ENCODE peak calls at places on chromosomes 2 and 18, in six cellular contexts. One of them, this sample, is unnamed.

GRCh38 chr2:134245340-134245984 is 8.4 kb upstream of the MGAT5 start:
- DNase-seq in GM12878: no peak
- DNase-seq in stomach: peak
- DNase-seq in AG04450: no peak
- DNase-seq in Peyer's patch: peak
- DNase-seq in neural progenitor cell: peak
- DNase-seq in this sample: peak

GRCh38 chr18:44826418-44827259 is 146.0 kb downstream of the SETBP1 start:
- DNase-seq in GM12878: no peak
- DNase-seq in neural progenitor cell: peak
- DNase-seq in AG04450: peak
- DNase-seq in stomach: peak
- DNase-seq in Peyer's patch: peak
- DNase-seq in this sample: peak

GRCh38 chr2:130183500-130184373 is 1.7 kb downstream of the MZT2B start:
- DNase-seq in Peyer's patch: no peak
- DNase-seq in GM12878: no peak
- DNase-seq in AG04450: no peak
- DNase-seq in stomach: no peak
- DNase-seq in neural progenitor cell: peak
- DNase-seq in this sample: peak

GRCh38 chr2:72146357-72147302 is 1.0 kb downstream of the CYP26B1 start:
- DNase-seq in GM12878: no peak
- DNase-seq in Peyer's patch: peak
- DNase-seq in stomach: peak
- DNase-seq in neural progenitor cell: peak
- DNase-seq in AG04450: no peak
- DNase-seq in this sample: no peak

GRCh38 chr18:79962311-79962710 is 2.1 kb upstream of the HSBP1L1 start:
- DNase-seq in neural progenitor cell: no peak
- DNase-seq in stomach: no peak
- DNase-seq in GM12878: no peak
- DNase-seq in Peyer's patch: peak
- DNase-seq in AG04450: no peak
- DNase-seq in this sample: peak

GRCh38 chr18:44341759-44342158 is 338.9 kb upstream of the SETBP1 start:
- DNase-seq in neural progenitor cell: no peak
- DNase-seq in Peyer's patch: no peak
- DNase-seq in GM12878: no peak
- DNase-seq in stomach: no peak
- DNase-seq in AG04450: no peak
- DNase-seq in this sample: peak

GRCh38 chr2:39631715-39632114 is 34.0 kb upstream of the TMEM178A start:
- DNase-seq in AG04450: peak
- DNase-seq in GM12878: no peak
- DNase-seq in stomach: no peak
- DNase-seq in neural progenitor cell: no peak
- DNase-seq in Peyer's patch: no peak
- DNase-seq in this sample: peak

GRCh38 chr18:13641551-13642439 is 84.6 kb downstream of the FAM210A start:
- DNase-seq in Peyer's patch: no peak
- DNase-seq in AG04450: no peak
- DNase-seq in neural progenitor cell: no peak
- DNase-seq in GM12878: no peak
- DNase-seq in stomach: no peak
- DNase-seq in this sample: no peak

GRCh38 chr2:170375192-170375591 is 197.2 kb downstream of the MYO3B start:
- DNase-seq in GM12878: no peak
- DNase-seq in neural progenitor cell: no peak
- DNase-seq in stomach: no peak
- DNase-seq in AG04450: no peak
- DNase-seq in Peyer's patch: no peak
- DNase-seq in this sample: no peak

GRCh38 chr18:77249583-77250500 is at the start of gene GALR1:
- DNase-seq in stomach: no peak
- DNase-seq in GM12878: no peak
- DNase-seq in Peyer's patch: no peak
- DNase-seq in AG04450: no peak
- DNase-seq in neural progenitor cell: peak
- DNase-seq in this sample: no peak

GRCh38 chr2:25290811-25291510 is 50.8 kb downstream of the DNMT3A start:
- DNase-seq in GM12878: no peak
- DNase-seq in neural progenitor cell: no peak
- DNase-seq in stomach: no peak
- DNase-seq in AG04450: no peak
- DNase-seq in Peyer's patch: no peak
- DNase-seq in this sample: no peak

DNA sequence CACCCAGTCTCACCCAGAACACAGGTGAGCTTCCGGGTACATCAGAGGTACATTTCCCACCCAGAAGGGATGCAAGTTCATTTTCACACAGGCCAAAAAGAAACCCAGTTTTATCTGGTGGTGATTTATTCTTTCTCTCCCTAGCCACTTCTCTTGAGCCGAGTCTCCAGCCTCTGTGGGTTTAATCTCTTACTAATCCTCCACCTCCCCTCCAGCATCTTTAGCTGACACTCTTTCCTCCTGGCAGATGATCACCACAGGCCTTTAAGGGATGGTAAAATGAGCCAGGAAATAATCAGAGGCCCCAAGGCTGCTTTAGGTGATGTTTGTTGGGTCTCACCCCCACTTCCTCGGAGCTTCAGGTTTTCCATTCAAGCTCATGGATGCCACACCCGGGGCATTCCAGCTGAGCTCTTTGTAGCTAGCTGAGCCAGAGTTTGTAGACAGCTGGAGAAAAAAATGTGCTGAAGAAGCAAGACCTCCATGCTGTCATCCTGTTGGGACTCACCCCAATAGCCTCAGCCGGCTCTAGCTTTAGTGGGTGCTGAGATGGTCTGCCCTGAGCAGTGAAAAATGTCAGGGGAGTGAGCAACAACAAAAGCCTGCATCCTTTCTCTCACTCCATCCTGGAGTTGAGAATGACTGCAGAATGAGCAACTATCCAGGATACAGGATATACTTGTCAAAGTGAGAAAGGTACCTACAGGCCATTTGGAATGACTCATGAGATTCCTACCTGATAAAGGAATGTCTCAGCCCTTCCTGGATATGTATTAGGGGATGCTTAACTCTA is 145.9 kb upstream of the DLX2 start:
- DNase-seq in GM12878: no peak
- DNase-seq in AG04450: no peak
- DNase-seq in Peyer's patch: no peak
- DNase-seq in stomach: no peak
- DNase-seq in neural progenitor cell: peak
- DNase-seq in this sample: peak
- TF ChIP-seq CTCF in GM12878: no peak
- TF ChIP-seq CTCF in AG04450: no peak
- TF ChIP-seq CTCF in Peyer's patch: no peak
- TF ChIP-seq CTCF in stomach: no peak
- TF ChIP-seq CTCF in neural progenitor cell: no peak
- TF ChIP-seq CTCF in this sample: no peak

DNA sequence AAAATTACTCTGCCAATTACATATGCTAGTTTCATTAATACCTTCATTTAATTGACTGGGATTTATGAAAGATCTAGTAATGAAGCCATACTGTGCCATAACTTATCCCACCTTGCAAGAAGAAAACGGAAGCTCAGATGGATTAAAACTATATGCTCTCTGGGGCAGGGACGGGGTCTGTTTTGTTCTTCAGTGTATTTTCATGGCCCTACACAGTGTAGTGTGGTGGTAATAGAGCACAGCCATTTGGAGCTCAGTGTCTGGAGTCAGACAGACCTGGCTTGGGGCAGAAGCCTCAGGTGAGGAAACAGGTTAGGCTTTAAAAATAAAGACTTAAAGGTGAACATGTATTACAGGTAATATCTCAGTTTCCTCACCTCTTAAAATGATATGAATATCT is 62.3 kb downstream of the FIGN start:
- DNase-seq in stomach: no peak
- DNase-seq in GM12878: no peak
- DNase-seq in AG04450: no peak
- DNase-seq in Peyer's patch: no peak
- DNase-seq in neural progenitor cell: no peak
- DNase-seq in this sample: no peak
- H3K4me3 ChIP-seq in stomach: no peak
- H3K4me3 ChIP-seq in GM12878: no peak
- H3K4me3 ChIP-seq in AG04450: no peak
- H3K4me3 ChIP-seq in Peyer's patch: no peak
- H3K4me3 ChIP-seq in neural progenitor cell: no peak
- H3K4me3 ChIP-seq in this sample: no peak

DNA sequence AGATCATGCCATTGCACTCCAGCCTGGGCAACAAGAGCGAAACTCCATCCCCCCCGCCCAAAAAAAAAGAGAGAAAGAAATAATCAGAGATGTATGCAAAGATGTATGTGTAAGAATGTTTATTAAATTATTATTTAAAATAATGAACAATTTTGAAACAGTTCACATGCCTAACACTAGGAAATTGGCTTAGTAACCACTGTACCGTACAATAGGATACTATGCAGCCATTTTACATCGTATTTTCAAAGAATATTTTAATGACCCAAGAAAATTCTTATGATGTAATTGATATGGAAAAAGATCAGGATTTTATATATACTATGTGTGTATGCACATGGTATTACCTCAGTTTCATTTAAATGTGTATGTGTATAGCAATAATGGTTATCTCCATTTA is 190.5 kb downstream of the ZFP36L2 start:
- DNase-seq in GM12878: no peak
- DNase-seq in stomach: no peak
- DNase-seq in Peyer's patch: no peak
- DNase-seq in AG04450: no peak
- DNase-seq in neural progenitor cell: no peak
- DNase-seq in this sample: no peak
- TF ChIP-seq CTCF in GM12878: no peak
- TF ChIP-seq CTCF in stomach: no peak
- TF ChIP-seq CTCF in Peyer's patch: no peak
- TF ChIP-seq CTCF in AG04450: no peak
- TF ChIP-seq CTCF in neural progenitor cell: no peak
- TF ChIP-seq CTCF in this sample: no peak

DNA sequence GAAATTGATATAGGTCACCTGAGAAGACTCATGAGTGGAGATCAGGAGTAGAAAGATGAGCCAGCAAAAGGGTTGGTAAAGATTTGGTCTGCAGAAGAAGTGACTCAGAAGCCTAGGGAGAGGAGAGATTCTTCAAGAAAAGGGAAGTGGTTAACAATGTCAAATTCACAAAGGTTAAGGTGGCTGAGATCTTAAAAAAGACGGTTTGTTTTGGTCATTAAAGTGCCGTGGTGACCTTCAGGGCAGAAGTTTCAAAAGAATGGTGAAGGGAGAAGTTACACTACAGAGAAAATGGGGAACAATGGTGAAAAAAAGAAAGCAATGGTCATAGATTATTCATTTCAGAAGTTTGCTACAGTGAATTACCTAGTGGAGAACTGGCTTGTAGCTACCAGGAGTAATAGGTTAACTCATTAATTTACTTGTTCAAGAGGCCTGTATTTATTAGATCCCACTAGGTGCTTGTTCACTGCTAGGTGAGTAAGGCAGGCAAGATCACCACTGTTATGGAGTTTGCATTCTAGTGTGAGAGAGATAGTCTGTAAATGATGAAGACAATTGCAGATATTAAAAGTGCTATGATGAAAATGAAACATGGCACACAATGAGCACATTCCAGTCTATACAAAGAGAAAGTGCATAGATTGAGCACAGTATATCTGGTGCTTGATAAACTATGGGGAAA is 43.0 kb downstream of the FBXO48 start:
- DNase-seq in AG04450: no peak
- DNase-seq in neural progenitor cell: no peak
- DNase-seq in stomach: no peak
- DNase-seq in Peyer's patch: no peak
- DNase-seq in GM12878: peak
- DNase-seq in this sample: no peak
- H3K4me3 ChIP-seq in AG04450: no peak
- H3K4me3 ChIP-seq in neural progenitor cell: no peak
- H3K4me3 ChIP-seq in stomach: no peak
- H3K4me3 ChIP-seq in Peyer's patch: no peak
- H3K4me3 ChIP-seq in GM12878: peak
- H3K4me3 ChIP-seq in this sample: no peak

GRCh38 chr2:235168174-235168979 is 216.6 kb downstream of the SH3BP4 start:
- DNase-seq in neural progenitor cell: no peak
- DNase-seq in AG04450: no peak
- DNase-seq in stomach: no peak
- DNase-seq in GM12878: no peak
- DNase-seq in Peyer's patch: no peak
- DNase-seq in this sample: no peak
- TF ChIP-seq CTCF in neural progenitor cell: no peak
- TF ChIP-seq CTCF in AG04450: no peak
- TF ChIP-seq CTCF in stomach: no peak
- TF ChIP-seq CTCF in GM12878: no peak
- TF ChIP-seq CTCF in Peyer's patch: no peak
- TF ChIP-seq CTCF in this sample: no peak

GRCh38 chr18:37709740-37710139 is 144.1 kb upstream of the CELF4 start:
- DNase-seq in stomach: no peak
- DNase-seq in neural progenitor cell: no peak
- DNase-seq in Peyer's patch: no peak
- DNase-seq in AG04450: no peak
- DNase-seq in GM12878: no peak
- DNase-seq in this sample: no peak
- H3K4me3 ChIP-seq in stomach: no peak
- H3K4me3 ChIP-seq in neural progenitor cell: no peak
- H3K4me3 ChIP-seq in Peyer's patch: no peak
- H3K4me3 ChIP-seq in AG04450: no peak
- H3K4me3 ChIP-seq in GM12878: no peak
- H3K4me3 ChIP-seq in this sample: no peak

DNA sequence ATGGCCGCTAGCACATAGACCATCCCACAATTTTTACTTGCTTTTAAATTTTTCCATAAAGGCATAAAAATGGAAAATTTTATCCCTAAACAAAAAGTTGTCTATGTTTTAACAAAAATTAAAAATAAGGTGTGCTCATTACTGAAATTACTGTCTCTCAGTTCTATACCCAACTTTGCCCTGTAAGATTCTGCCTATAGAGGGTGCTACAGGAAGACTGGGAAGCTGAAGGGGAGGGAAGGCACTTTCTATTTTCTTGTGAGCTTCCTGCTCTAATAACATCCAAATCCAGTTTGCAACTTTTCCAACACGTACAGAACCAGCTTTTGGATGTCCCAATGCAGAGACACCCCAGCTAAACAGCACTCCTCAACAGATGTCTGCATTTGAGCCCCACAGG is 666.9 kb downstream of the PLCL1 start:
- DNase-seq in stomach: no peak
- DNase-seq in AG04450: no peak
- DNase-seq in neural progenitor cell: peak
- DNase-seq in Peyer's patch: peak
- DNase-seq in GM12878: no peak
- DNase-seq in this sample: no peak
- TF ChIP-seq CTCF in stomach: no peak
- TF ChIP-seq CTCF in AG04450: peak
- TF ChIP-seq CTCF in neural progenitor cell: peak
- TF ChIP-seq CTCF in Peyer's patch: peak
- TF ChIP-seq CTCF in GM12878: no peak
- TF ChIP-seq CTCF in this sample: no peak

GRCh38 chr2:127695491-127696472 is 5.5 kb upstream of the SFT2D3 start:
- DNase-seq in neural progenitor cell: peak
- DNase-seq in GM12878: no peak
- DNase-seq in stomach: peak
- DNase-seq in Peyer's patch: peak
- DNase-seq in AG04450: no peak
- DNase-seq in this sample: peak
- H3K4me3 ChIP-seq in neural progenitor cell: peak
- H3K4me3 ChIP-seq in GM12878: no peak
- H3K4me3 ChIP-seq in stomach: peak
- H3K4me3 ChIP-seq in Peyer's patch: peak
- H3K4me3 ChIP-seq in AG04450: peak
- H3K4me3 ChIP-seq in this sample: no peak